ENCODE peak calls at places on chromosomes 5 and 9, in four cellular contexts. C is lower lobe of right lung, L is uterus, K is trophoblast cell. D is an unnamed sample.
A peak's percentile ranks its signal among the peaks of the same experiment; 100 is the strongest.

GRCh38 chr9:15276328-15276969 is 30.6 kb downstream of the TTC39B start:
- DNase-seq in L (no peak), C (no peak), K (no peak), D (no peak)

GRCh38 chr9:14321517-14322125 is 7.7 kb upstream of the NFIB start:
- DNase-seq in K (no peak), C (no peak), L (no peak), D (no peak)

GRCh38 chr9:100131875-100132430 is 32.9 kb downstream of the INVS start:
- DNase-seq in C (no peak), L (no peak), K (no peak), D (no peak)

GRCh38 chr5:127707209-127707608 is 4.0 kb downstream of the CCDC192 start:
- DNase-seq in C (no peak), L (no peak), K (no peak), D (no peak)

GRCh38 chr9:28779240-28779639 is 1206.0 kb upstream of the C9orf72 start:
- DNase-seq in K (peak; percentile 76), C (no peak), L (no peak), D (no peak)

GRCh38 chr9:136354592-136355085 is 8.9 kb downstream of the DNLZ start:
- DNase-seq in L (peak; percentile 61), C (no peak), K (no peak), D (no peak)

GRCh38 chr9:72256912-72257311 is 107.7 kb downstream of the GDA start:
- DNase-seq in L (no peak), K (no peak), C (no peak), D (no peak)

GRCh38 chr5:73295447-73295846 is 122.5 kb downstream of the TMEM174 start:
- DNase-seq in K (no peak), L (no peak), C (no peak), D (no peak)

GRCh38 chr9:93826209-93826608 is 128.9 kb downstream of the BARX1 start:
- DNase-seq in K (peak; percentile 82), C (peak; percentile 47), L (no peak), D (no peak)

GRCh38 chr5:91499943-91500531 is 116.9 kb upstream of the ARRDC3 start:
- DNase-seq in K (peak; percentile 78), L (no peak), C (no peak), D (no peak)

GRCh38 chr9:114174557-114174875 is 19.2 kb downstream of the COL27A1 start:
- DNase-seq in K (no peak), C (no peak), L (no peak), D (no peak)

GRCh38 chr9:14677872-14678271 is 15.4 kb downstream of the ZDHHC21 start:
- DNase-seq in C (no peak), K (peak; percentile 58), L (no peak), D (no peak)

GRCh38 chr9:133553123-133553522 is 18.6 kb downstream of the ADAMTSL2 start:
- DNase-seq in L (no peak), K (no peak), C (no peak), D (no peak)

GRCh38 chr5:59793000-59793399 is 100.5 kb downstream of the PDE4D start:
- DNase-seq in L (peak; percentile 60), C (no peak), K (peak; percentile 95), D (no peak)

GRCh38 chr5:58459276-58459859 is 518 bp downstream of the PLK2 start:
- DNase-seq in L (peak; percentile 24), K (peak; percentile 61), C (peak; percentile 59), D (peak; percentile 47)

GRCh38 chr9:91603940-91604339 is 180.3 kb upstream of the NFIL3 start:
- DNase-seq in K (no peak), C (no peak), L (no peak), D (no peak)

GRCh38 chr9:121483049-121483448 is 16.6 kb downstream of the GGTA1 start:
- DNase-seq in L (no peak), K (peak; percentile 73), C (no peak), D (no peak)

GRCh38 chr5:120151181-120151580 is 312.9 kb upstream of the PRR16 start:
- DNase-seq in C (no peak), K (no peak), L (no peak), D (no peak)

GRCh38 chr9:135906291-135907005 is 898 bp downstream of the CAMSAP1 start:
- DNase-seq in C (peak; percentile 54), L (no peak), K (peak; percentile 61), D (peak; percentile 86)

GRCh38 chr5:120258123-120258522 is 206.0 kb upstream of the PRR16 start:
- DNase-seq in C (no peak), L (no peak), K (peak; percentile 20), D (no peak)

GRCh38 chr5:15992918-15993317 is 186.7 kb downstream of the MARCHF11 start:
- DNase-seq in L (no peak), C (no peak), K (no peak), D (no peak)

GRCh38 chr9:93575706-93576295 is 583 bp upstream of the PHF2 start:
- DNase-seq in C (peak; percentile 79), K (peak; percentile 50), L (peak; percentile 63), D (peak; percentile 72)

GRCh38 chr5:1885777-1886633 is 3.3 kb upstream of the IRX4 start:
- DNase-seq in L (no peak), K (no peak), C (peak; percentile 32), D (no peak)

GRCh38 chr5:180118391-180118791 is 46.8 kb upstream of the RNF130 start:
- DNase-seq in C (no peak), K (no peak), L (no peak), D (peak; percentile 71)

GRCh38 chr5:59621477-59621876 is 272.0 kb downstream of the PDE4D start:
- DNase-seq in C (no peak), K (no peak), L (no peak), D (no peak)

GRCh38 chr9:130847306-130848217 is 12.5 kb downstream of the ABL1 start:
- DNase-seq in K (peak; percentile 22), C (no peak), L (peak; percentile 95), D (no peak)

GRCh38 chr5:80656425-80656824 is 1.6 kb upstream of the DHFR start:
- DNase-seq in L (no peak), K (no peak), C (no peak), D (no peak)

GRCh38 chr5:74567351-74567870 is 73.1 kb downstream of the ENC1 start:
- DNase-seq in L (no peak), K (peak; percentile 61), C (no peak), D (no peak)

GRCh38 chr5:133947431-133947841 is 21.0 kb downstream of the C5orf15 start:
- DNase-seq in K (no peak), C (no peak), L (no peak), D (no peak)

GRCh38 chr5:176400382-176401156 is 12.0 kb downstream of the HIGD2A start:
- DNase-seq in K (no peak), L (no peak), C (no peak), D (peak; percentile 57)

GRCh38 chr9:117777823-117778222 is 73.6 kb downstream of the TLR4 start:
- DNase-seq in L (no peak), K (peak; percentile 1), C (no peak), D (no peak)

GRCh38 chr5:112012112-112012511 is 255.1 kb upstream of the NREP start:
- DNase-seq in C (no peak), L (no peak), K (no peak), D (no peak)

GRCh38 chr5:123144096-123144495 is 55.1 kb downstream of the PRDM6 start:
- DNase-seq in C (no peak), L (no peak), K (peak; percentile 86), D (no peak)

GRCh38 chr9:122374885-122375420 is 4.1 kb downstream of the PTGS1 start:
- DNase-seq in C (peak; percentile 62), K (peak; percentile 11), L (peak; percentile 61), D (peak; percentile 83)

GRCh38 chr9:117276444-117276843 is 138.4 kb downstream of the ASTN2 start:
- DNase-seq in C (no peak), K (no peak), L (no peak), D (no peak)

GRCh38 chr9:41229408-41230401 is 40.6 kb upstream of the ZNG1F start:
- DNase-seq in K (peak; percentile 2), L (no peak), C (peak; percentile 51), D (peak; percentile 82)

GRCh38 chr9:89278997-89279739 is 31.8 kb upstream of the CKS2 start:
- DNase-seq in L (peak; percentile 23), C (no peak), K (peak; percentile 85), D (no peak)

GRCh38 chr9:6197330-6197729 is 18.3 kb upstream of the IL33 start:
- DNase-seq in C (no peak), K (no peak), L (no peak), D (no peak)
- H3K27ac ChIP-seq in C (peak overlapping the region; percentile 21), K (no peak overlapping the region), L (no peak overlapping the region), D (no peak overlapping the region)

GRCh38 chr5:140794594-140795258 is at the start of gene PCDHA2:
- DNase-seq in L (no peak), C (no peak), K (no peak), D (no peak)
- H3K4me3 ChIP-seq in L (no peak within 1 kb of the TSS), C (peak within 1 kb of the TSS; percentile 17), K (peak within 1 kb of the TSS; percentile 61), D (no peak within 1 kb of the TSS)

DNA sequence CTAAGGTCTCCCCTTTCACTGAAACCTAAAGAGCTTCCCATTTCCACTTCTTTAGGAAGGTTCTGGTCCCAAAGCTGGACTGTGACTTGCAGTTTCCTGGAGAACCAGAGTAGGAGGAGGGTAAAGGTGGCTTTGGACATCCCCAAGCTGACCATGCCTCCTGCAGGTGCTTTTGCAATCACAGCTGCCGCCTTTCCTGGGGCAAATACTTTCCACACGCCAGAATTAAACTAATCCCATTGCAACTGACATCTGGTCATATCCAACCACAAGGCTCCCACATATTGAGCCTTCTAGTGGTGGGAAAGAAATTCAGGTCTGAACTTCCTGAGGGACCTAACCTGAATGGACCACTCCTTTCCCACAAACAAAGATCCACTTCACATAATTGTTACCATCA is 92.7 kb downstream of the NRG2 start:
- DNase-seq in K (no peak), C (no peak), L (no peak), D (no peak)
- H3K4me1 ChIP-seq in K (no peaks in the 10 kb centered on the region), C (no peaks in the 10 kb centered on the region), L (no peaks in the 10 kb centered on the region), D (no peaks in the 10 kb centered on the region)

GRCh38 chr5:149567226-149567625 is 14.1 kb upstream of the ARHGEF37 start:
- DNase-seq in C (no peak), K (no peak), L (no peak), D (no peak)
- H3K27ac ChIP-seq in C (no peak overlapping the region), K (no peak overlapping the region), L (no peak overlapping the region), D (no peak overlapping the region)

GRCh38 chr9:33142531-33142930 is 24.6 kb downstream of the B4GALT1 start:
- DNase-seq in L (no peak), C (no peak), K (no peak), D (no peak)
- H3K4me3 ChIP-seq in L (no peak overlapping the region), C (no peak overlapping the region), K (no peak overlapping the region), D (no peak overlapping the region)